ENCODE peak calls at places on chromosomes 13 and 19, in seven cellular contexts. S is activated T-cell treated with anti-CD3 and anti-CD28 coated beads, Interleukin-2, amount 50 U/mL, for 72 hours; J is progenitor cell of endocrine pancreas; D is CD4-positive, alpha-beta T cell; C is C1 segment of cervical spinal cord; K is NCI-H446; P is stomach. V is an unnamed sample.

GRCh38 chr13:21067794-21068193 is 6.4 kb upstream of the LATS2 start:
- DNase-seq in K (no peak), D (no peak), C (no peak), J (no peak), P (no peak), S (no peak), V (no peak)

GRCh38 chr19:37986048-37986750 is 79.2 kb downstream of the SIPA1L3 start:
- DNase-seq in J (no peak), K (peak; percentile 42), D (no peak), P (no peak), S (no peak), C (no peak), V (no peak)

GRCh38 chr13:27465611-27466010 is 15.2 kb upstream of the MTIF3 start:
- DNase-seq in C (no peak), S (no peak), J (no peak), K (peak; percentile 34), P (no peak), D (no peak), V (no peak)

GRCh38 chr19:41774515-41774980 is 19.2 kb downstream of the CEACAM6 start:
- DNase-seq in K (no peak), P (peak; percentile 59), S (peak; percentile 58), D (peak; percentile 46), J (no peak), C (no peak), V (peak; percentile 24)

GRCh38 chr19:42252365-42253244 is 2.3 kb downstream of the ERF start:
- DNase-seq in S (peak; percentile 21), P (no peak), D (no peak), J (no peak), K (no peak), C (peak; percentile 85), V (no peak)

GRCh38 chr19:3536429-3537100 is 2.4 kb upstream of the TEKTIP1 start:
- DNase-seq in J (no peak), P (no peak), S (no peak), C (peak; percentile 30), D (no peak), K (no peak), V (no peak)

GRCh38 chr13:38419312-38419873 is 69.7 kb downstream of the UFM1 start:
- DNase-seq in S (no peak), J (no peak), P (no peak), D (no peak), K (no peak), C (no peak), V (no peak)

GRCh38 chr13:33353210-33353609 is 67.7 kb upstream of the STARD13 start:
- DNase-seq in J (no peak), K (no peak), P (no peak), C (peak; percentile 46), S (no peak), D (no peak), V (no peak)

GRCh38 chr19:7851623-7852500 is 21.8 kb downstream of the EVI5L start:
- DNase-seq in S (no peak), P (no peak), J (no peak), C (peak; percentile 79), D (no peak), K (no peak), V (no peak)

GRCh38 chr13:21583496-21583895 is 20.5 kb downstream of the MICU2 start:
- DNase-seq in P (no peak), S (no peak), D (no peak), C (no peak), J (no peak), K (no peak), V (no peak)

GRCh38 chr19:368624-369020 is 24.0 kb upstream of the MIER2 start:
- DNase-seq in D (no peak), J (no peak), S (no peak), P (no peak), C (no peak), K (no peak), V (no peak)

GRCh38 chr13:40549500-40550094 is 116.8 kb downstream of the FOXO1 start:
- DNase-seq in D (no peak), P (no peak), K (no peak), S (no peak), J (no peak), C (no peak), V (no peak)

V was measured in activated T-helper 2 cell treated with anti-CD3 and anti-CD28 coated beads, Interferon-gamma antibody, Interleukin-2, Interleukin-4, amounts not matched to agents 10 μg/mL and 5 μg/mL and 100 μg/mL, durations not matched to agents 14 hours and 24 hours and 36 hours.